ENCODE peak calls at places on chromosomes 16 and 17, in four cellular contexts. One of them, this sample, is unnamed.

GRCh38 chr16:56047307-56048234 is 143.7 kb upstream of the GNAO1 start:
- DNase-seq in heart right ventricle: peak; percentile 18
- DNase-seq in astrocyte: no peak
- DNase-seq in body of pancreas: no peak
- DNase-seq in this sample: no peak

GRCh38 chr16:24845726-24846547 is at the start of gene SLC5A11:
- DNase-seq in astrocyte: no peak
- DNase-seq in heart right ventricle: no peak
- DNase-seq in body of pancreas: no peak
- DNase-seq in this sample: no peak

GRCh38 chr16:89607937-89608740 is 5.3 kb upstream of the DPEP1 start:
- DNase-seq in heart right ventricle: no peak
- DNase-seq in body of pancreas: no peak
- DNase-seq in astrocyte: no peak
- DNase-seq in this sample: no peak

GRCh38 chr16:4266372-4266771 is 6.5 kb downstream of the TFAP4 start:
- DNase-seq in astrocyte: no peak
- DNase-seq in body of pancreas: no peak
- DNase-seq in heart right ventricle: no peak
- DNase-seq in this sample: no peak

GRCh38 chr16:88533945-88534641 is 36.1 kb upstream of the ZC3H18 start:
- DNase-seq in astrocyte: peak; percentile 25
- DNase-seq in body of pancreas: peak; percentile 56
- DNase-seq in heart right ventricle: peak; percentile 68
- DNase-seq in this sample: peak; percentile 30

GRCh38 chr17:2123467-2124251 is 68.8 kb downstream of the HIC1 start:
- DNase-seq in astrocyte: peak; percentile 52
- DNase-seq in body of pancreas: peak; percentile 38
- DNase-seq in heart right ventricle: peak; percentile 19
- DNase-seq in this sample: peak; percentile 26

GRCh38 chr16:21302454-21302853 is 24.4 kb upstream of the CRYM start:
- DNase-seq in heart right ventricle: no peak
- DNase-seq in body of pancreas: no peak
- DNase-seq in astrocyte: no peak
- DNase-seq in this sample: peak; percentile 67

GRCh38 chr17:79053251-79053925 is 21.2 kb upstream of the ENGASE start:
- DNase-seq in astrocyte: peak; percentile 46
- DNase-seq in body of pancreas: no peak
- DNase-seq in heart right ventricle: no peak
- DNase-seq in this sample: peak; percentile 18

GRCh38 chr17:4247361-4247980 is 16.3 kb downstream of the ANKFY1 start:
- DNase-seq in body of pancreas: no peak
- DNase-seq in astrocyte: no peak
- DNase-seq in heart right ventricle: no peak
- DNase-seq in this sample: peak; percentile 80

GRCh38 chr17:5022171-5022711 is 13.0 kb downstream of the SLC52A1 start:
- DNase-seq in body of pancreas: no peak
- DNase-seq in astrocyte: no peak
- DNase-seq in heart right ventricle: no peak
- DNase-seq in this sample: no peak

GRCh38 chr16:78259883-78260282 is 160.4 kb downstream of the WWOX start:
- DNase-seq in astrocyte: no peak
- DNase-seq in body of pancreas: no peak
- DNase-seq in heart right ventricle: no peak
- DNase-seq in this sample: no peak

GRCh38 chr17:3574231-3574630 is 16.6 kb upstream of the TRPV3 start:
- DNase-seq in heart right ventricle: no peak
- DNase-seq in body of pancreas: no peak
- DNase-seq in astrocyte: no peak
- DNase-seq in this sample: no peak

GRCh38 chr16:53960050-53960812 is 256.3 kb downstream of the FTO start:
- DNase-seq in heart right ventricle: no peak
- DNase-seq in body of pancreas: no peak
- DNase-seq in astrocyte: no peak
- DNase-seq in this sample: no peak

GRCh38 chr16:88301431-88301830 is 81.3 kb upstream of the ZNF469 start:
- DNase-seq in body of pancreas: no peak
- DNase-seq in heart right ventricle: no peak
- DNase-seq in astrocyte: no peak
- DNase-seq in this sample: no peak

GRCh38 chr16:85460983-85461813 is 151.9 kb upstream of the GSE1 start:
- DNase-seq in astrocyte: peak; percentile 28
- DNase-seq in body of pancreas: peak; percentile 36
- DNase-seq in heart right ventricle: no peak
- DNase-seq in this sample: peak; percentile 40

GRCh38 chr17:58344047-58344790 is 7.8 kb downstream of the SUPT4H1 start:
- DNase-seq in body of pancreas: peak; percentile 55
- DNase-seq in heart right ventricle: no peak
- DNase-seq in astrocyte: no peak
- DNase-seq in this sample: no peak

GRCh38 chr16:79320956-79321355 is 279.6 kb downstream of the MAF start:
- DNase-seq in heart right ventricle: no peak
- DNase-seq in body of pancreas: no peak
- DNase-seq in astrocyte: no peak
- DNase-seq in this sample: no peak
- TF ChIP-seq CTCF in heart right ventricle: no peak
- TF ChIP-seq CTCF in body of pancreas: no peak
- TF ChIP-seq CTCF in astrocyte: no peak
- TF ChIP-seq CTCF in this sample: no peak

GRCh38 chr17:20264996-20265395 is 202.3 kb downstream of the LGALS9B start:
- DNase-seq in body of pancreas: no peak
- DNase-seq in heart right ventricle: no peak
- DNase-seq in astrocyte: no peak
- DNase-seq in this sample: no peak

GRCh38 chr17:20267459-20267842 is 199.9 kb downstream of the LGALS9B start:
- DNase-seq in astrocyte: no peak
- DNase-seq in heart right ventricle: no peak
- DNase-seq in body of pancreas: no peak
- DNase-seq in this sample: no peak

GRCh38 chr17:20262116-20262977 is 205.0 kb downstream of the LGALS9B start:
- DNase-seq in body of pancreas: no peak
- DNase-seq in astrocyte: no peak
- DNase-seq in heart right ventricle: no peak
- DNase-seq in this sample: no peak

GRCh38 chr17:20266806-20267458 is 200.4 kb downstream of the LGALS9B start:
- DNase-seq in heart right ventricle: no peak
- DNase-seq in astrocyte: peak; percentile 84
- DNase-seq in body of pancreas: peak; percentile 20
- DNase-seq in this sample: peak; percentile 66

DNA sequence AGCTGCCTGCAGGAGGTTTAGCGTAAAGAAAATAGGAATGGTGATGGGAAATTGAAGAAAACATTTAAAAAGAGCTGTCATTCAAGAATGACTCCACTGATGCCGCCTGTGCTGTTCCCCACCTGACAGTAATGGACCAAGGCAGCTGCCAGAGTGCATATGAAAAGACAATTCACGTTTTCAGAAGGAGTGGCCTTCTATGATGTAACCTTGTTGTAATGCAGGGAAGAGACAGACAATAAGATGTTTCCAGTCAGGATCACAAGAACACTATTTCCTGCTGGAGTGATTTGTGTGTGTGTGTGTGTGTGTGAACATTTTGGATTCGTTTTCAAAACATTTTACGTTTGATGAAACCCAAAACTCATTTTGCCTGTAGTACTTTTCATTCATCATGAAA is 203.7 kb downstream of the LGALS9B start:
- DNase-seq in astrocyte: peak; percentile 78
- DNase-seq in heart right ventricle: no peak
- DNase-seq in body of pancreas: no peak
- DNase-seq in this sample: peak; percentile 81
- H3K4me3 ChIP-seq in astrocyte: no peak overlapping the region
- H3K4me3 ChIP-seq in heart right ventricle: no peak overlapping the region
- H3K4me3 ChIP-seq in body of pancreas: no peak overlapping the region
- H3K4me3 ChIP-seq in this sample: no peak overlapping the region

DNA sequence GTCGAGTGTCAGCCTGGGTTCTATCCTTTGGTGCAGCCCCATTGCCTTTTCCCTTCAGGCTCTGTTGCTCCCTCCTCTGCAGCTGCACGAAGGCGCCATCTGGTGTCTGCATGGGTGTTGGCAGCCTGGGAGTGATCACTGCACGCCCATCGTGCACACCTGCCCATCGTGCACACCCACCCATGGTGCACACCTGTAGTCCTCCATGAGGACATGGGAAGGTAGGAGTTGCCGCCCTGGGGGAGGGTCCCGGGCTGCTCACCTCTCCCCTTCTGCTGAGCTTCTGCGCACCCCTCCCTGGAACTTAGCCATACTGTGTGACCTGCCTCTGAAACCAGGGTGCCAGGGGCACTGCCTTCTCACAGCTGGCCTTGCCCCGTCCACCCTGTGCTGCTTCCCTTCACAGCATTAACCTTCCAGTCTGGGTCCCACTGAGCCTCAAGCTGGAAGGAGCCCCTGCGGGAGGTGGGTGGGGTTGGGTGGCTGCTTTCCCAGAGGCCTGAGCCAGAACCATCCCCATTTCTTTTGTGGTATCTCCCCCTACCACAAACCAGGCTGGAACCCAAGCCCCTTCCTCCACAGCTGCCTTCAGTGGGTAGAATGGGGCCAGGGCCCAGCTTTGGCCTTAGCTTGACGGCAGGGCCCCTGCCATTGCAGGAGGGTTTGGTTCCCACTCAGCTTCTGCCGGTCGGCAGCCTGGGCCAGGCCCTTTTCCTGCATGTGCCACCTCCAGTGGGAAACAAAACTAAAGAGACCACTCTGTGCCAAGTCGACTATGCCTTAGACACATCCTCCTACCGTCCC is 2.9 kb downstream of the CTRL start:
- DNase-seq in body of pancreas: peak; percentile 84
- DNase-seq in astrocyte: no peak
- DNase-seq in heart right ventricle: peak; percentile 67
- DNase-seq in this sample: peak; percentile 42
- H3K36me3 ChIP-seq in body of pancreas: no peaks in the 10 kb centered on the region
- H3K36me3 ChIP-seq in astrocyte: peaks cover 3% of the 10 kb centered on the region
- H3K36me3 ChIP-seq in heart right ventricle: peaks cover 68% of the 10 kb centered on the region
- H3K36me3 ChIP-seq in this sample: peaks cover 12% of the 10 kb centered on the region

GRCh38 chr17:37225458-37225857 is 150.3 kb upstream of the C17orf78 start:
- DNase-seq in astrocyte: no peak
- DNase-seq in body of pancreas: no peak
- DNase-seq in heart right ventricle: no peak
- DNase-seq in this sample: no peak

GRCh38 chr17:37218849-37219248 is 156.9 kb upstream of the C17orf78 start:
- DNase-seq in astrocyte: no peak
- DNase-seq in body of pancreas: no peak
- DNase-seq in heart right ventricle: no peak
- DNase-seq in this sample: no peak

GRCh38 chr17:37219876-37220608 is 155.7 kb upstream of the C17orf78 start:
- DNase-seq in heart right ventricle: no peak
- DNase-seq in body of pancreas: no peak
- DNase-seq in astrocyte: no peak
- DNase-seq in this sample: no peak

GRCh38 chr17:37220609-37220953 is 155.2 kb upstream of the C17orf78 start:
- DNase-seq in heart right ventricle: no peak
- DNase-seq in astrocyte: no peak
- DNase-seq in body of pancreas: no peak
- DNase-seq in this sample: peak; percentile 8

DNA sequence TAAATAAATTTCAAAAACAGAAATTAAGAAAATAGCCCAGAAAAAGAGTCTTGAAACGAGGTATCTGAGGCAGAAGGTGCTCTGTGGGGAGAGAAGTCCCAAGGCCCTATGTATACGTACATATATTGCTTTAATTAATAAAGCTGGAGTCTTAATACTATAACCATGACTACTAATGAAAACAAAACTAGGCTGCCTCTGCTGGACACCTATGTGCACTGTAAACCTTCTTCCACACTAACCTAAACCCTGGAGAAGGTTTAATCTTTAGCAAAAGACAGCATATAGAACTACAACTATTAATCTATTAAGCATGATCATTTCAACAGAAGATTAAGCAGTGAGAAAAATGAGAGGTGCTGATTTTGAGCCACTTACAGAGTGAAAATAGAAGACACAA is 153.9 kb upstream of the C17orf78 start:
- DNase-seq in body of pancreas: no peak
- DNase-seq in heart right ventricle: no peak
- DNase-seq in astrocyte: no peak
- DNase-seq in this sample: no peak
- TF ChIP-seq CTCF in body of pancreas: no peak
- TF ChIP-seq CTCF in heart right ventricle: no peak
- TF ChIP-seq CTCF in astrocyte: peak; percentile 18
- TF ChIP-seq CTCF in this sample: no peak